ENCODE peak calls at places on chromosomes 12 and 14, in six cellular contexts. Y is tibial artery, D is IMR-90, A is heart right ventricle, R is A549, J is brain microvascular endothelial cell. Q is an unnamed sample.

GRCh38 chr12:122182887-122183587 is at the start of gene LRRC43:
- DNase-seq in R (no peak), A (no peak), D (no peak), Y (no peak), J (no peak), Q (peak; percentile 60)

GRCh38 chr14:89137514-89138163 is 279.4 kb downstream of the FOXN3 start:
- DNase-seq in A (no peak), D (peak; percentile 94), Y (peak; percentile 76), J (peak; percentile 68), R (peak; percentile 77), Q (peak; percentile 99)

GRCh38 chr12:12992418-12993175 is 7.5 kb downstream of the HEBP1 start:
- DNase-seq in D (peak; percentile 98), A (peak; percentile 13), J (peak; percentile 78), R (peak; percentile 75), Y (peak; percentile 66), Q (peak; percentile 92)

GRCh38 chr12:86170051-86170450 is 86.1 kb downstream of the MGAT4C start:
- DNase-seq in D (no peak), Y (no peak), J (no peak), A (no peak), R (no peak), Q (peak; percentile 15)

GRCh38 chr14:50928002-50928635 is 16.2 kb downstream of the PYGL start:
- DNase-seq in J (no peak), D (peak; percentile 85), R (no peak), Y (peak; percentile 33), A (peak; percentile 19), Q (peak; percentile 27)

GRCh38 chr12:131138638-131139362 is 185.1 kb downstream of the ADGRD1 start:
- DNase-seq in D (no peak), Y (no peak), A (no peak), J (no peak), R (no peak), Q (no peak)

GRCh38 chr12:20438307-20438779 is 70.0 kb downstream of the PDE3A start:
- DNase-seq in R (peak; percentile 12), D (peak; percentile 69), J (peak; percentile 74), Y (no peak), A (no peak), Q (peak; percentile 28)

GRCh38 chr12:63037721-63038120 is 102.8 kb upstream of the PPM1H start:
- DNase-seq in R (no peak), D (no peak), Y (no peak), J (no peak), A (no peak), Q (no peak)

GRCh38 chr12:48618541-48618940 is 48.7 kb upstream of the LALBA start:
- DNase-seq in J (peak; percentile 77), D (peak; percentile 72), A (peak; percentile 68), R (peak; percentile 82), Y (peak; percentile 55), Q (peak; percentile 61)

GRCh38 chr14:65226824-65227604 is 124.7 kb upstream of the MAX start:
- DNase-seq in J (no peak), D (peak; percentile 62), A (no peak), Y (no peak), R (peak; percentile 80), Q (peak; percentile 82)

GRCh38 chr12:33044447-33044846 is 147.9 kb upstream of the PKP2 start:
- DNase-seq in R (no peak), J (no peak), A (no peak), D (no peak), Y (no peak), Q (no peak)

GRCh38 chr12:33041562-33041961 is 145.0 kb upstream of the PKP2 start:
- DNase-seq in Y (no peak), D (no peak), A (no peak), R (no peak), J (no peak), Q (no peak)
- TF ChIP-seq CTCF in Y (no peak), D (no peak), A (no peak), R (no peak), J (no peak), Q (no peak)

DNA sequence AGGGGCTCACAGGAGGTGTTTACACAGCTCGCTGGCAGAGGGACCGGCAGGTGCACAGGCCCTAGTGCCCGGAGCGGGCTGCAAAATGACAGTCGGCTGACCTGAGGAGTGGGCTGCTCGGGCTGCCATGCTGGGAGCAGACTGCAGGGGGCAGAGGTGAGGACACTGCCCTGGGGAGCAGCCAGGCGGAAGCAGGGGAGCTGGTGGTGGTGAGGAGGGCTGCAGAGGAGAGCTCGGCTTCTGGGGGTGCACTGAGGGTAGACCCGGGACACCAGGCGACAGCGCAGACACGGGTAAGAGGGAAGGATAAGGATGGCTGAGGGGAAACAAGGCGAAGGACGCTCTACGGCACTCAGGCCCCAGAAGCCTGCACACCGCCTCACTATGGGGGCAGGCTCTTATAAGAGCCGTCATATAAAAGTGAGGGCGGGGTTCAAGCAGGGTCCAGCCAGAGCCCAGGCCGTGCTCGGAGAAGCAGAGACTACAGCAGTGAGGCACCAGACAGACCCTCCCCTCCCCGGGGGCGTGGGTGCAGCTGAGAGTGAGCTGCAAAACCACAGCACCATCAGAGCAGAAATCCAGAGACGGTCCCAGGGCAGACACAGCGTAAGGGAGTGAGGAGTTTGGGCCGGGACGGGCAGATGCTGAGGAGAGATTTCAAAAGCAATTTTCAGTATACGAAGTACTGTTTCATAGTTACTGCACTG is 62.5 kb downstream of the CCDC88C start:
- DNase-seq in D (no peak), R (no peak), Y (no peak), A (no peak), J (no peak), Q (no peak)
- TF ChIP-seq CTCF in D (no peak), R (no peak), Y (no peak), A (no peak), J (peak; percentile 55), Q (no peak)

GRCh38 chr12:57757771-57758170 is 2.9 kb downstream of the MARCHF9 start:
- DNase-seq in D (no peak), J (no peak), R (no peak), Y (no peak), A (no peak), Q (no peak)

GRCh38 chr12:57760347-57760982 is 5.6 kb downstream of the MARCHF9 start:
- DNase-seq in R (no peak), Y (no peak), A (no peak), J (no peak), D (no peak), Q (no peak)

GRCh38 chr12:57761391-57761998 is 5.4 kb downstream of the CYP27B1 start:
- DNase-seq in R (no peak), Y (no peak), A (no peak), J (no peak), D (no peak), Q (no peak)

GRCh38 chr12:57758566-57759359 is 3.9 kb downstream of the MARCHF9 start:
- DNase-seq in R (no peak), D (no peak), A (no peak), J (no peak), Y (no peak), Q (no peak)

GRCh38 chr12:57759360-57759980 is 4.6 kb downstream of the MARCHF9 start:
- DNase-seq in D (no peak), A (no peak), R (peak; percentile 68), J (no peak), Y (no peak), Q (no peak)
- TF ChIP-seq CTCF in D (peak; percentile 35), A (no peak), R (peak; percentile 61), J (peak; percentile 70), Y (no peak), Q (peak; percentile 44)

DNA sequence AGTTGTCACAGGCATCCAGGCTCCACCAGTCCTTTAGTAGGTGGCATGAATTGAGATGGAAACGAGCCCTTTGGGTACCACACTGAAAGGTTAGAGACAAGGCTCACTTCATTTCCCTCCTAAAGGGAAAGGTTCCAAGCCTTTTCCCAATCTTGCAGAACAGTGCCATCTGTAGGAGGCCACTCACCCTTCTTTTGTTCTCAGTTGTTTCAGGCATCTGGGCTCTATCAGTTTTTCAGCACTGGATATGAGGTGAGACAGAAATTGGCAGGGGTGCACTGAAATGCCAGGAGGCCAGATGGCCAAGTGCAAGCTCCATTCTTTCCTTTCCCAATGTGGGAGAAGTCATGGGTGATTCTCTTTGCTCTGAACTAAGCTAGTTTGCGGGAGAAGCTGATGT is 15.2 kb downstream of the FBXO33 start:
- DNase-seq in J (no peak), Y (no peak), R (peak; percentile 28), D (no peak), A (peak; percentile 38), Q (no peak)
- TF ChIP-seq CTCF in J (peak; percentile 54), Y (no peak), R (peak; percentile 13), D (no peak), A (no peak), Q (peak; percentile 21)

GRCh38 chr12:107014050-107014449 is 27.1 kb upstream of the MTERF2 start:
- DNase-seq in A (no peak), R (peak; percentile 61), Y (no peak), D (no peak), J (no peak), Q (no peak)
- TF ChIP-seq CTCF in A (no peak), R (peak; percentile 18), Y (no peak), D (no peak), J (peak; percentile 24), Q (no peak)

GRCh38 chr14:23538785-23539184 is 12.8 kb downstream of the ZFHX2 start:
- DNase-seq in J (no peak), Y (no peak), D (peak; percentile 31), A (peak; percentile 36), R (no peak), Q (peak; percentile 34)
- TF ChIP-seq CTCF in J (no peak), Y (no peak), D (no peak), A (no peak), R (no peak), Q (no peak)